ENCODE peak calls at places on chromosomes 6 and 20, in six cellular contexts. One of them, this sample, is unnamed.

GRCh38 chr6:47044418-47044817 is 2.3 kb upstream of the ADGRF1 start:
- DNase-seq in fibroblast of the aortic adventitia: no peak
- DNase-seq in lower lobe of right lung: no peak
- DNase-seq in endodermal cell: no peak
- DNase-seq in coronary artery: no peak
- DNase-seq in uterus: no peak
- DNase-seq in this sample: peak

GRCh38 chr6:138869343-138869742 is 73.5 kb downstream of the ECT2L start:
- DNase-seq in coronary artery: no peak
- DNase-seq in uterus: peak
- DNase-seq in endodermal cell: peak
- DNase-seq in lower lobe of right lung: no peak
- DNase-seq in fibroblast of the aortic adventitia: peak
- DNase-seq in this sample: no peak

GRCh38 chr6:137808191-137808590 is 58.9 kb upstream of the TNFAIP3 start:
- DNase-seq in uterus: no peak
- DNase-seq in endodermal cell: no peak
- DNase-seq in coronary artery: no peak
- DNase-seq in fibroblast of the aortic adventitia: peak
- DNase-seq in lower lobe of right lung: no peak
- DNase-seq in this sample: peak

GRCh38 chr20:46695888-46696287 is 6.6 kb upstream of the TP53RK start:
- DNase-seq in coronary artery: no peak
- DNase-seq in fibroblast of the aortic adventitia: peak
- DNase-seq in endodermal cell: no peak
- DNase-seq in uterus: no peak
- DNase-seq in lower lobe of right lung: no peak
- DNase-seq in this sample: no peak

GRCh38 chr6:75932067-75932466 is 140.4 kb downstream of the IMPG1 start:
- DNase-seq in endodermal cell: peak
- DNase-seq in lower lobe of right lung: no peak
- DNase-seq in coronary artery: no peak
- DNase-seq in fibroblast of the aortic adventitia: no peak
- DNase-seq in uterus: no peak
- DNase-seq in this sample: no peak

GRCh38 chr6:27007020-27007419 is 240.5 kb upstream of the PRSS16 start:
- DNase-seq in coronary artery: no peak
- DNase-seq in uterus: no peak
- DNase-seq in lower lobe of right lung: no peak
- DNase-seq in endodermal cell: peak
- DNase-seq in fibroblast of the aortic adventitia: no peak
- DNase-seq in this sample: no peak

GRCh38 chr20:14288341-14289330 is 48.8 kb downstream of the FLRT3 start:
- DNase-seq in endodermal cell: no peak
- DNase-seq in lower lobe of right lung: no peak
- DNase-seq in fibroblast of the aortic adventitia: peak
- DNase-seq in uterus: no peak
- DNase-seq in coronary artery: no peak
- DNase-seq in this sample: peak

GRCh38 chr6:170130771-170131241 is 160.1 kb downstream of the DLL1 start:
- DNase-seq in coronary artery: peak
- DNase-seq in fibroblast of the aortic adventitia: no peak
- DNase-seq in lower lobe of right lung: no peak
- DNase-seq in endodermal cell: no peak
- DNase-seq in uterus: peak
- DNase-seq in this sample: no peak

GRCh38 chr6:79964607-79965081 is 17.3 kb upstream of the ELOVL4 start:
- DNase-seq in endodermal cell: no peak
- DNase-seq in lower lobe of right lung: no peak
- DNase-seq in uterus: no peak
- DNase-seq in coronary artery: no peak
- DNase-seq in fibroblast of the aortic adventitia: no peak
- DNase-seq in this sample: no peak

GRCh38 chr6:72825265-72825918 is 203.5 kb downstream of the KCNQ5 start:
- DNase-seq in endodermal cell: no peak
- DNase-seq in fibroblast of the aortic adventitia: peak
- DNase-seq in coronary artery: no peak
- DNase-seq in uterus: no peak
- DNase-seq in lower lobe of right lung: no peak
- DNase-seq in this sample: peak

GRCh38 chr6:156840136-156840535 is 63.0 kb downstream of the ARID1B start:
- DNase-seq in endodermal cell: no peak
- DNase-seq in fibroblast of the aortic adventitia: peak
- DNase-seq in uterus: no peak
- DNase-seq in coronary artery: no peak
- DNase-seq in lower lobe of right lung: no peak
- DNase-seq in this sample: no peak

GRCh38 chr6:76697585-76697984 is 625.1 kb upstream of the IMPG1 start:
- DNase-seq in coronary artery: no peak
- DNase-seq in uterus: no peak
- DNase-seq in fibroblast of the aortic adventitia: peak
- DNase-seq in endodermal cell: no peak
- DNase-seq in lower lobe of right lung: no peak
- DNase-seq in this sample: no peak

GRCh38 chr20:50312682-50313187 is 122.1 kb downstream of the CEBPB start:
- DNase-seq in coronary artery: peak
- DNase-seq in lower lobe of right lung: peak
- DNase-seq in fibroblast of the aortic adventitia: peak
- DNase-seq in uterus: peak
- DNase-seq in endodermal cell: peak
- DNase-seq in this sample: no peak

GRCh38 chr6:8219352-8219943 is 117.1 kb upstream of the EEF1E1 start:
- DNase-seq in fibroblast of the aortic adventitia: peak
- DNase-seq in coronary artery: no peak
- DNase-seq in uterus: no peak
- DNase-seq in endodermal cell: peak
- DNase-seq in lower lobe of right lung: no peak
- DNase-seq in this sample: no peak

GRCh38 chr6:138504764-138505689 is 5.7 kb upstream of the NHSL1 start:
- DNase-seq in uterus: no peak
- DNase-seq in lower lobe of right lung: no peak
- DNase-seq in coronary artery: no peak
- DNase-seq in fibroblast of the aortic adventitia: no peak
- DNase-seq in endodermal cell: peak
- DNase-seq in this sample: no peak

GRCh38 chr6:113457156-113457555 is 400.0 kb upstream of the MARCKS start:
- DNase-seq in lower lobe of right lung: no peak
- DNase-seq in uterus: peak
- DNase-seq in fibroblast of the aortic adventitia: peak
- DNase-seq in coronary artery: no peak
- DNase-seq in endodermal cell: no peak
- DNase-seq in this sample: no peak

GRCh38 chr6:168686831-168687730 is 246.1 kb downstream of the SMOC2 start:
- DNase-seq in coronary artery: peak
- DNase-seq in endodermal cell: no peak
- DNase-seq in fibroblast of the aortic adventitia: no peak
- DNase-seq in uterus: no peak
- DNase-seq in lower lobe of right lung: no peak
- DNase-seq in this sample: no peak

GRCh38 chr6:64930664-64931063 is 776.4 kb downstream of the EYS start:
- DNase-seq in endodermal cell: no peak
- DNase-seq in fibroblast of the aortic adventitia: no peak
- DNase-seq in coronary artery: no peak
- DNase-seq in lower lobe of right lung: no peak
- DNase-seq in uterus: no peak
- DNase-seq in this sample: no peak

GRCh38 chr6:16770701-16771569 is 9.7 kb upstream of the ATXN1 start:
- DNase-seq in uterus: peak
- DNase-seq in endodermal cell: peak
- DNase-seq in fibroblast of the aortic adventitia: peak
- DNase-seq in coronary artery: peak
- DNase-seq in lower lobe of right lung: peak
- DNase-seq in this sample: no peak

GRCh38 chr6:30834643-30835042 is 49.7 kb upstream of the DDR1 start:
- DNase-seq in uterus: no peak
- DNase-seq in coronary artery: no peak
- DNase-seq in fibroblast of the aortic adventitia: no peak
- DNase-seq in endodermal cell: no peak
- DNase-seq in lower lobe of right lung: no peak
- DNase-seq in this sample: no peak

DNA sequence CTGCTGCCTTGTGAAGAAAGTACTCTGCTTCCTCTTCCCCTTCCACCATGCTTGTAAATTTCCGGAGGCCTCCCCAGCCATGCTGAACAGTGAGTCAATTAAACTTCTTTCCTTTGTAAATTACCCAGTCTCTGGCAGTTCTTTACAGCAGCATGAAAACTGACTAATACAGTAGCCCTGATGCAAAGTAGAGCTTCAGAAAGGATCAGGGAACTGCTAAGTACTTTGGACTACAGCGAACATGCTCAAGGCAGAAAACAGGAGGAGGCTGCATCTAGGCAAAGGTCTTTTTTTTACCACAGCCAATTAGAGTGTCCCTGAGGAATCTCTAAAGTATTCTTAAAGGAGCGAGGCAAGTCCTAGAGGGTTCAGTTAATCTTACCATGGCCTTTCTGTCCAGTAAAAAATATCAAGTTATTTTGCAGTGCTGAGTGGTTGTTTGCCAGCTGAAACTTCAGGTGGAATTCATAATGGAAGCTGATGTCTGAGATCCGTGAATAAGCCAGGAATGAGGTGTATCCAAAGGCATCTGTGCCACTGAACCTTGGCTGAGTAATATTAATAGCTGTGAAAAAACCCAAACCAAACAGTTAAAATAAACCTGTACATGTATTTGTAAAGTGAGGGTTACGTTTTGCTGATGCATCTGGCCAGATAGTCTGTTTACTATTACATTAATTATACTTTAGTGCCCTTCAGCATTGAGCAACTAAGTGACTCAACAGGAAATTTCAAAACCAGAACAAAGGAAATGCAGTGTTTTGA is 170.4 kb downstream of the PHF3 start:
- DNase-seq in coronary artery: no peak
- DNase-seq in fibroblast of the aortic adventitia: peak
- DNase-seq in uterus: no peak
- DNase-seq in endodermal cell: no peak
- DNase-seq in lower lobe of right lung: no peak
- DNase-seq in this sample: peak
- H3K4me3 ChIP-seq in coronary artery: peak
- H3K4me3 ChIP-seq in fibroblast of the aortic adventitia: no peak
- H3K4me3 ChIP-seq in uterus: no peak
- H3K4me3 ChIP-seq in endodermal cell: peak
- H3K4me3 ChIP-seq in lower lobe of right lung: no peak
- H3K4me3 ChIP-seq in this sample: peak

GRCh38 chr6:33085627-33086026 is 9.8 kb downstream of the HLA-DPB1 start:
- DNase-seq in coronary artery: no peak
- DNase-seq in lower lobe of right lung: no peak
- DNase-seq in fibroblast of the aortic adventitia: no peak
- DNase-seq in endodermal cell: no peak
- DNase-seq in uterus: no peak
- DNase-seq in this sample: no peak

GRCh38 chr6:33080127-33081089 is 4.6 kb downstream of the HLA-DPB1 start:
- DNase-seq in lower lobe of right lung: peak
- DNase-seq in coronary artery: peak
- DNase-seq in endodermal cell: peak
- DNase-seq in uterus: peak
- DNase-seq in fibroblast of the aortic adventitia: peak
- DNase-seq in this sample: no peak

GRCh38 chr6:33079575-33079974 is 3.8 kb downstream of the HLA-DPB1 start:
- DNase-seq in uterus: no peak
- DNase-seq in fibroblast of the aortic adventitia: no peak
- DNase-seq in endodermal cell: no peak
- DNase-seq in coronary artery: no peak
- DNase-seq in lower lobe of right lung: no peak
- DNase-seq in this sample: no peak

GRCh38 chr6:33081098-33081824 is 5.5 kb downstream of the HLA-DPB1 start:
- DNase-seq in endodermal cell: peak
- DNase-seq in fibroblast of the aortic adventitia: no peak
- DNase-seq in coronary artery: no peak
- DNase-seq in lower lobe of right lung: no peak
- DNase-seq in uterus: no peak
- DNase-seq in this sample: no peak

GRCh38 chr6:33082702-33083101 is 6.9 kb downstream of the HLA-DPB1 start:
- DNase-seq in lower lobe of right lung: peak
- DNase-seq in coronary artery: no peak
- DNase-seq in endodermal cell: peak
- DNase-seq in fibroblast of the aortic adventitia: peak
- DNase-seq in uterus: no peak
- DNase-seq in this sample: no peak
- TF ChIP-seq CTCF in lower lobe of right lung: peak
- TF ChIP-seq CTCF in coronary artery: peak
- TF ChIP-seq CTCF in endodermal cell: peak
- TF ChIP-seq CTCF in fibroblast of the aortic adventitia: peak
- TF ChIP-seq CTCF in uterus: no peak
- TF ChIP-seq CTCF in this sample: peak

DNA sequence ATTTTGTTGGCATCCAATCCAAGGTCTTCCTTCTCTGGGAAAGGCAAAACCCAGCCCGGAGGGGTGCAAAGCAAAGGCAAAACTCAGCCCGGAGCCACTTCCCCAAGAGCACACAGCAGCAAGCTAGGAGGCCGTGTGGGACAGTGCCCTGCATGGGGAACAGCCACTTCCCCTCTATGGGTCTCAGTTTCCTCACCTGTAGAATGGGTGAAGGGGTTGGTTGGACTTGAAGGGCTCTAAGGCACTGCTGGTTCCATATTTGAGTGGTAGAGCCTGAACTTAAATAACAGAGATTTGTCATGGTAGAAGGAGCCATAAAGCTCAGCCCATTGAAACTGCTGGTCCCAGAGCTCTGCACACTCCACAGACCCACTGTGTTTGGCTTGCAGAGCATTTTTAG is 51.3 kb upstream of the CCDC167 start:
- DNase-seq in endodermal cell: no peak
- DNase-seq in lower lobe of right lung: no peak
- DNase-seq in coronary artery: no peak
- DNase-seq in uterus: no peak
- DNase-seq in fibroblast of the aortic adventitia: no peak
- DNase-seq in this sample: no peak
- H3K4me3 ChIP-seq in endodermal cell: no peak
- H3K4me3 ChIP-seq in lower lobe of right lung: no peak
- H3K4me3 ChIP-seq in coronary artery: no peak
- H3K4me3 ChIP-seq in uterus: no peak
- H3K4me3 ChIP-seq in fibroblast of the aortic adventitia: no peak
- H3K4me3 ChIP-seq in this sample: no peak

DNA sequence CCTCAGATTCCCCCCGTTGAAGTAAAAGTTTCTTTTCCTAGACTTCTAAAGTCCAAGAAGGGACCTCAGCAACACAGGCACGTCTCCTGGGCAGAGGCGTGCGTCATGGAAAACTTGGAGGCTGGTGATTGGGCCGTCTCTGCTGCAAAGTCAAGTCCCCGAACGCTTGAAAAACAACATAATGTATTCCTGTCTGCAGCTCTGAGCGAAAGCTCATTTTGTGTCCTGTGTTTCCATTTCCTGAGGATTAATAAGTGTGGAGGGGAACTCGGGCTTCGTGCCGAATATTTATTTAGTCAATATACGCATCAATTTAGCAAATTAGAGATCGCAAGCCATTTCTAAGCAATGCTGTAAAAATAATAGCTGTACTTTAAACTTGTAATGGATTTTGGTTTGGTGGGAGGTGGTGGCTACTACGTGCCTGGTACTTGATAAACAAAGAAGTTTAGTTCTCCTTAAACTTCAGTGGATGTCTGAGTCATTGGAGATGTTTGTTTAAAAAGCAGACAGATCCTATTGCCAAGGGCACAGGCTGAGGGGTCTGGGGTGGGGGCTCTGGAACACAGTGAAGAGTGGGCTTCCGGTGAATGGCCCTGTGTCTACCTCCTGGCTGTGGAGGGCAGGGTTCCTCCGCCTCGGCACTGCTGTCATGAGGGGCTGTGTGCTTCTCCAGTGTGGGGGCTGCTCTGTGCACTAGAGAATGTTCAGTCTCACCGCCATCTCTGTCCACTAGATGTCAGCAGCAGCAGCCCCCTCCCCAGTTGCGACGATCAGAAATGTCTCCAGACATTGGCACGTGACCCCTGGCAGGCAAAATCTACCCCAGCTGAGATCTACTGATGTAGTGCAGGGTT is 21.8 kb downstream of the PCK1 start:
- DNase-seq in fibroblast of the aortic adventitia: peak
- DNase-seq in coronary artery: no peak
- DNase-seq in uterus: peak
- DNase-seq in lower lobe of right lung: no peak
- DNase-seq in endodermal cell: peak
- DNase-seq in this sample: peak
- TF ChIP-seq CTCF in fibroblast of the aortic adventitia: peak
- TF ChIP-seq CTCF in coronary artery: no peak
- TF ChIP-seq CTCF in uterus: no peak
- TF ChIP-seq CTCF in lower lobe of right lung: peak
- TF ChIP-seq CTCF in endodermal cell: peak
- TF ChIP-seq CTCF in this sample: peak

This sample was measured in epithelial cell of proximal tubule.